ENCODE peak calls at places on chromosomes 1 and 21, in four cellular contexts. H is IMR-90, V is H1, J is WTC11. T is an unnamed sample.

GRCh38 chr1:235898126-235898525 is 31.4 kb upstream of the LYST start:
- DNase-seq in H (no peak), V (no peak), J (no peak), T (no peak)

GRCh38 chr1:79811173-79811572 is 804.6 kb upstream of the ADGRL4 start:
- DNase-seq in H (peak; percentile 88), V (no peak), J (no peak), T (peak; percentile 6)

GRCh38 chr1:93442276-93442675 is 5.6 kb upstream of the FNBP1L start:
- DNase-seq in H (no peak), V (no peak), J (no peak), T (no peak)

GRCh38 chr1:208036177-208036808 is 125.4 kb upstream of the CD34 start:
- DNase-seq in H (peak; percentile 31), V (no peak), J (peak; percentile 29), T (peak; percentile 28)

GRCh38 chr1:117271959-117272358 is 61.2 kb upstream of the VTCN1 start:
- DNase-seq in H (no peak), V (no peak), J (no peak), T (no peak)

GRCh38 chr1:167672831-167673230 is 42.8 kb downstream of the RCSD1 start:
- DNase-seq in H (no peak), V (no peak), J (no peak), T (no peak)

GRCh38 chr1:241799414-241799813 is 48.6 kb upstream of the EXO1 start:
- DNase-seq in H (peak; percentile 50), V (no peak), J (no peak), T (no peak)

GRCh38 chr1:119647734-119648619 is at the start of gene ZNF697:
- DNase-seq in H (peak; percentile 98), V (peak; percentile 88), J (peak; percentile 90), T (peak; percentile 85)

GRCh38 chr1:84755216-84755615 is 65.0 kb upstream of the SSX2IP start:
- DNase-seq in H (no peak), V (no peak), J (no peak), T (no peak)

GRCh38 chr1:44238651-44239050 is 25.4 kb downstream of the DMAP1 start:
- DNase-seq in H (no peak), V (no peak), J (no peak), T (no peak)

GRCh38 chr1:44239337-44239960 is 26.2 kb downstream of the DMAP1 start:
- DNase-seq in H (peak; percentile 34), V (peak; percentile 63), J (peak; percentile 43), T (no peak)

GRCh38 chr1:44240802-44241671 is 27.8 kb downstream of the DMAP1 start:
- DNase-seq in H (no peak), V (no peak), J (no peak), T (no peak)

GRCh38 chr1:44237721-44238457 is 24.6 kb downstream of the DMAP1 start:
- DNase-seq in H (peak; percentile 25), V (peak; percentile 91), J (peak; percentile 89), T (no peak)

GRCh38 chr1:44239961-44240371 is 26.7 kb downstream of the DMAP1 start:
- DNase-seq in H (no peak), V (no peak), J (no peak), T (no peak)
- TF ChIP-seq USF2 in H (no peak), V (no peak), J (no peak), T (no peak)

GRCh38 chr21:25342811-25343210 is 264.5 kb downstream of the MRPL39 start:
- DNase-seq in H (peak; percentile 36), V (no peak), J (no peak), T (no peak)
- TF ChIP-seq CTCF in H (no peak), V (no peak), J (no peak), T (no peak)

DNA sequence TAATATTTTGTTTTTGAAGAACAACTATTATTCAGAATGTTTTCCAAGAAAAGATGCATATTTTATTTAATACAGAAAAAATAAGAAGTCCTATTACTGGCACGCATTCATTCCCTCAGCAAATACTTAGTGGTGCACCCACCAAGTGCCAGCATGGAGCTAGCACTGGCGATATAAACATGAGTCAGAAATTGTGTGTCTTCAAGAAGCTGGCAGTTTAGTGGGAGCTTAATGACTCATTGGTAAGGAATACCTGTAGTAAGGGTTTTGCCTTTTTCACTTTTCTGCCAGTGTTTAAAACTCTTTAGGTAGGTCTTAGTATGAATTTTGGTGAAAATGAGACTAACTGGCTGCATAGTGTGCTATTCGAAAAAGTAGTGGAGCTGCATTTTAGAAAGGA is 6.3 kb downstream of the MAGI3 start:
- DNase-seq in H (peak; percentile 78), V (no peak), J (no peak), T (peak; percentile 70)
- TF ChIP-seq USF2 in H (no peak), V (no peak), J (no peak), T (no peak)

DNA sequence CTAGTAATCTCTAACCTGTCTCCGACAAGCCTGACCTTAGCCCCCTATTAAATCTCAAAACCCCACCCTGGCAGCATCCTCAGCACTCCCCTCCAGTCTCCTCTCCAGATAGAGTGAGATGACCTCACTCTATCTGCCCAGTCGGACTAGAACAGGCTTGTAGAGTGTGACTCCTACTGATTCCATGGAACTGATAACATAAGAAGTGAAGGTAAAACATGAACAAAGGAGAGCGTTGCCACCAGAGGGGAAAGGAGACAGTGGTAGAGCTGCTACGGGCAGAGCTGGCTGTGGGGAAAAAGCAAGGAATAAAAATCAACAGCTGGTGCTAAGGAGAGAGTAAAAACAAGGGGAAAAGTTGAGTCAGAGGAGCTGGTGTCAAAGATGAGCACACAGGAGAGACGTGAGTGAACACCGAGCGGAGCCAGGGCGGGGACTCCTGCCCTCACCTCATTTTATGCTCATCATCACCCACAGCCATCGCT is 35.9 kb downstream of the SIPA1L2 start:
- DNase-seq in H (peak; percentile 13), V (no peak), J (no peak), T (no peak)
- TF ChIP-seq CTCF in H (no peak), V (no peak), J (no peak), T (no peak)

DNA sequence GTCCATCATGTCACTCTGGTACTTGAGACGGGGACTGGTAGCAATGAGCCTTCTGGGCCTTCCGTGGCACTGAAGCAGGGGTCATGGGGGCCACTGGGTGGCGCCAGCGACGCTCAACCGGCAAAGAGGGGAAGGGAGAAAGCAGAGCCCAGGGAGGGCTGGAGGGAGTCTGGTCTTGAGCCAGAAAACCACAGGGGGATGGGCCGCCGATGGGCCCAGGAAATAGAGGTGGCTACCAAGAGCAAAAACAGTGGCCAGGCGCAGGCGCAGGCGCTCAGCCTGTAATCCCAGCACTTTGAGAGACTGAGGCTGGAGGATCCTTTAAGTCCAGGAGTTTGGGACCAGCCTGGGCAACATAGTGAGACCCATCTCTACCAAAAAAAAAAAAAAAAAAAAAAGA is 21.8 kb downstream of the EXOC8 start:
- DNase-seq in H (peak; percentile 9), V (peak; percentile 81), J (peak; percentile 80), T (peak; percentile 58)
- TF ChIP-seq USF2 in H (no peak), V (no peak), J (no peak), T (no peak)

GRCh38 chr1:202205523-202206190 is 12.1 kb downstream of the LGR6 start:
- DNase-seq in H (no peak), V (peak; percentile 73), J (peak; percentile 71), T (no peak)
- TF ChIP-seq CTCF in H (peak; percentile 31), V (peak; percentile 63), J (peak; percentile 33), T (no peak)

T was measured in A549.